ENCODE peak calls at places on chromosomes 4 and X, in eight cellular contexts. F, L, O, X, B, Q, P and J are unnamed samples.
A peak's percentile ranks its signal among the peaks of the same experiment; 100 is the strongest.

GRCh38 chr4:82733636-82734035 is 65.0 kb downstream of the SCD5 start:
- DNase-seq in F (no peak), L (no peak), O (no peak), X (no peak), B (no peak), Q (no peak), P (no peak), J (peak; percentile 93)

GRCh38 chrX:87516716-87517115 is 886 bp upstream of the KLHL4 start:
- DNase-seq in F (no peak), L (no peak), O (no peak), X (peak; percentile 39), B (no peak), Q (no peak), P (no peak), J (peak; percentile 55)

GRCh38 chrX:69264134-69264533 is 98.9 kb upstream of the PJA1 start:
- DNase-seq in F (no peak), L (no peak), O (no peak), X (no peak), B (peak; percentile 66), Q (no peak), P (no peak), J (no peak)

GRCh38 chr4:54525602-54526001 is 132.2 kb upstream of the KIT start:
- DNase-seq in F (no peak), L (no peak), O (no peak), X (peak; percentile 15), B (no peak), Q (no peak), P (no peak), J (peak; percentile 91)

GRCh38 chrX:33211356-33212254 is at the start of gene DMD:
- DNase-seq in F (no peak), L (no peak), O (no peak), X (no peak), B (no peak), Q (no peak), P (peak; percentile 1), J (peak; percentile 84)

GRCh38 chrX:108020631-108021030 is 24.2 kb upstream of the VSIG1 start:
- DNase-seq in F (no peak), L (peak; percentile 19), O (no peak), X (peak; percentile 46), B (no peak), Q (peak; percentile 4), P (no peak), J (peak; percentile 28)

GRCh38 chr4:71396382-71396781 is 57.6 kb downstream of the SLC4A4 start:
- DNase-seq in F (no peak), L (no peak), O (no peak), X (no peak), B (no peak), Q (no peak), P (no peak), J (peak; percentile 82)

GRCh38 chr4:77493829-77494551 is 111.6 kb upstream of the CXCL13 start:
- DNase-seq in F (no peak), L (no peak), O (no peak), X (no peak), B (no peak), Q (no peak), P (no peak), J (no peak)

GRCh38 chr4:145316961-145317360 is 136.6 kb upstream of the OTUD4 start:
- DNase-seq in F (no peak), L (no peak), O (no peak), X (no peak), B (no peak), Q (no peak), P (no peak), J (no peak)

GRCh38 chr4:141127884-141128283 is 5.4 kb downstream of the RNF150 start:
- DNase-seq in F (no peak), L (no peak), O (no peak), X (no peak), B (no peak), Q (no peak), P (no peak), J (no peak)
- TF ChIP-seq RAD21 in F (no peak), L (no peak), O (no peak), X (no peak), B (no peak), Q (no peak), P (no peak), J (no peak)

GRCh38 chrX:130799393-130799792 is 103.6 kb downstream of the ENOX2 start:
- DNase-seq in F (no peak), L (no peak), O (no peak), X (no peak), B (no peak), Q (no peak), P (no peak), J (peak; percentile 32)
- TF ChIP-seq RAD21 in F (no peak), L (no peak), O (no peak), X (no peak), B (no peak), Q (no peak), P (no peak), J (no peak)

GRCh38 chr4:74112399-74113090 is 13.6 kb upstream of the CXCL2 start:
- DNase-seq in F (no peak), L (no peak), O (no peak), X (no peak), B (no peak), Q (no peak), P (no peak), J (peak; percentile 61)

GRCh38 chr4:74114234-74114633 is 15.2 kb upstream of the CXCL2 start:
- DNase-seq in F (no peak), L (no peak), O (no peak), X (no peak), B (no peak), Q (no peak), P (no peak), J (peak; percentile 89)

GRCh38 chr4:74120086-74120485 is 21.1 kb upstream of the CXCL2 start:
- DNase-seq in F (no peak), L (no peak), O (no peak), X (no peak), B (no peak), Q (no peak), P (no peak), J (no peak)

GRCh38 chr4:74118600-74119351 is 19.8 kb upstream of the CXCL2 start:
- DNase-seq in F (no peak), L (no peak), O (no peak), X (no peak), B (no peak), Q (no peak), P (no peak), J (no peak)

DNA sequence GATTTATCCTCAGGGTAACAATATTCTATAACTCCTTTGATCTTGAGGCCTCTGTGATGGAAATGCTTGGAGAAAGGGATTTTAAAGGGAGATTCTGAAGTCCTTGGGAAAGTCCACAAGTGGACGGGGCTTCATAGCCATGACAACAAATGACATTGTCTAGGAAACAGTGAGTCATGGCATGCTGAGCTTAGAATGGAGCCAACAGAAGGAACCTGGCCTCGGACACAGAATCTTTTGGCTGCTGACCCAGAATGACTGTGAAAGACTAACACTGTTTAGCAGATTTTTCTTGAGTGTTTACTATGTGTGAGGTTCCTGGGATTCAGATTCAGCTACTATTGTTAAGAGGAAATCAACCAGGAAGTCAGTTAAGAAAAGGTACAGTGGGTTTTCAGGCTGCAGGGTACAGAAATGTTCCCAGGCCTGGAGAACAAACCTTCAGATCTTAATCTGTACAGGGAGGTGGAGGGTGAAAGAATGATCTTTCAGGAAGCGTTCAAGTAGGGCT is 18.1 kb upstream of the CXCL2 start:
- DNase-seq in F (no peak), L (peak; percentile 29), O (no peak), X (peak; percentile 93), B (no peak), Q (peak; percentile 73), P (peak; percentile 40), J (peak; percentile 98)
- TF ChIP-seq RAD21 in F (no peak), L (no peak), O (no peak), X (peak; percentile 15), B (no peak), Q (no peak), P (no peak), J (no peak)

GRCh38 chr4:118327554-118328241 is 25.1 kb downstream of the PRSS12 start:
- DNase-seq in F (peak; percentile 22), L (no peak), O (no peak), X (no peak), B (no peak), Q (no peak), P (no peak), J (peak; percentile 59)
- TF ChIP-seq RAD21 in F (no peak), L (no peak), O (no peak), X (no peak), B (no peak), Q (no peak), P (no peak), J (no peak)

GRCh38 chr4:142194905-142195304 is 558.5 kb downstream of the IL15 start:
- DNase-seq in F (no peak), L (no peak), O (no peak), X (no peak), B (no peak), Q (no peak), P (no peak), J (peak; percentile 16)
- TF ChIP-seq RAD21 in F (no peak), L (no peak), O (no peak), X (no peak), B (no peak), Q (no peak), P (no peak), J (no peak)

DNA sequence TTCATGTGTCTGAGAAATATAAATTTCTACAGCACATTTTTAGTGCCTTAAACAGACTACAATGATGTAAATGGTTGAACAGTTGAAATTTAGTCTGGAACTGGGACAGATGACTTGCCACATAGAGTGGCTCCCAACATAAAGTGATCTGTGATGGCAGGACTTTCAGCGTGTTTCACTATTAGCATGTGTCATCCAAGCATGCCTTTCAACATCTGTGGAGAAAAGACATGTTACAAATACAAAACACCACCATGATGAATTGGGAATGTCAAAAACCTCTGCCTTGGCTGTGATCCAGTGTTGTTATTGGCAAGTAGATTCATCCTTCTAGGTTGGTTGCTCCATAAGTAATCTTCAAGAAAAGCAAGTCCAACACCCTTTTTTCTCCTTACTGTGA is 348.7 kb downstream of the MAPK10 start:
- DNase-seq in F (no peak), L (no peak), O (no peak), X (no peak), B (no peak), Q (no peak), P (no peak), J (peak; percentile 77)
- TF ChIP-seq RAD21 in F (no peak), L (no peak), O (no peak), X (no peak), B (no peak), Q (no peak), P (no peak), J (no peak)

GRCh38 chrX:14362731-14363130 is 166.6 kb upstream of the GLRA2 start:
- DNase-seq in F (no peak), L (no peak), O (no peak), X (no peak), B (no peak), Q (no peak), P (no peak), J (no peak)
- TF ChIP-seq RAD21 in F (no peak), L (no peak), O (no peak), X (no peak), B (no peak), Q (no peak), P (no peak), J (no peak)